ENCODE peak calls at places on chromosome 10, in four cellular contexts. One of them, this sample, is unnamed.

GRCh38 chr10:90041585-90041984 is 340.2 kb downstream of the KIF20B start:
- DNase-seq in mesendoderm: peak; percentile 4
- DNase-seq in H1: no peak
- DNase-seq in IMR-90: no peak
- DNase-seq in this sample: no peak

GRCh38 chr10:104337985-104338735 is at the start of gene ITPRIP:
- DNase-seq in mesendoderm: peak; percentile 85
- DNase-seq in H1: no peak
- DNase-seq in IMR-90: peak; percentile 87
- DNase-seq in this sample: peak; percentile 68

GRCh38 chr10:93762979-93763391 is 5.2 kb downstream of the LGI1 start:
- DNase-seq in H1: no peak
- DNase-seq in mesendoderm: no peak
- DNase-seq in IMR-90: no peak
- DNase-seq in this sample: no peak

GRCh38 chr10:108465871-108466641 is 1301.5 kb upstream of the SORCS1 start:
- DNase-seq in H1: peak; percentile 9
- DNase-seq in IMR-90: no peak
- DNase-seq in mesendoderm: peak; percentile 29
- DNase-seq in this sample: peak; percentile 67

GRCh38 chr10:101071885-101072433 is 10.2 kb downstream of the KAZALD1 start:
- DNase-seq in IMR-90: no peak
- DNase-seq in H1: no peak
- DNase-seq in mesendoderm: no peak
- DNase-seq in this sample: no peak

GRCh38 chr10:79055892-79056291 is 12.9 kb upstream of the ZMIZ1 start:
- DNase-seq in mesendoderm: no peak
- DNase-seq in H1: no peak
- DNase-seq in IMR-90: no peak
- DNase-seq in this sample: no peak

GRCh38 chr10:42999385-43000020 is 77.4 kb upstream of the RET start:
- DNase-seq in IMR-90: no peak
- DNase-seq in mesendoderm: no peak
- DNase-seq in H1: no peak
- DNase-seq in this sample: no peak

GRCh38 chr10:11539191-11539868 is 72.1 kb downstream of the USP6NL start:
- DNase-seq in IMR-90: peak; percentile 51
- DNase-seq in H1: no peak
- DNase-seq in mesendoderm: peak; percentile 23
- DNase-seq in this sample: no peak

GRCh38 chr10:44333511-44333910 is 51.4 kb downstream of the CXCL12 start:
- DNase-seq in mesendoderm: no peak
- DNase-seq in IMR-90: no peak
- DNase-seq in H1: no peak
- DNase-seq in this sample: no peak

GRCh38 chr10:86289577-86289868 is 77.1 kb downstream of the GRID1 start:
- DNase-seq in IMR-90: no peak
- DNase-seq in mesendoderm: peak; percentile 16
- DNase-seq in H1: no peak
- DNase-seq in this sample: peak; percentile 32

GRCh38 chr10:85175635-85176034 is 847.2 kb downstream of the CCSER2 start:
- DNase-seq in mesendoderm: peak; percentile 91
- DNase-seq in IMR-90: no peak
- DNase-seq in H1: peak; percentile 9
- DNase-seq in this sample: peak; percentile 40

GRCh38 chr10:102605712-102606111 is 38.6 kb upstream of the TRIM8 start:
- DNase-seq in H1: no peak
- DNase-seq in IMR-90: no peak
- DNase-seq in mesendoderm: no peak
- DNase-seq in this sample: no peak

GRCh38 chr10:88118769-88119559 is 255.5 kb downstream of the PTEN start:
- DNase-seq in mesendoderm: no peak
- DNase-seq in H1: no peak
- DNase-seq in IMR-90: no peak
- DNase-seq in this sample: no peak

GRCh38 chr10:50422259-50422658 is 170.9 kb upstream of the ASAH2 start:
- DNase-seq in mesendoderm: no peak
- DNase-seq in IMR-90: peak; percentile 24
- DNase-seq in H1: no peak
- DNase-seq in this sample: no peak

GRCh38 chr10:101617824-101618568 is 29.9 kb downstream of the DPCD start:
- DNase-seq in mesendoderm: no peak
- DNase-seq in IMR-90: no peak
- DNase-seq in H1: no peak
- DNase-seq in this sample: no peak

GRCh38 chr10:129514568-129515451 is 47.8 kb downstream of the MGMT start:
- DNase-seq in mesendoderm: no peak
- DNase-seq in IMR-90: no peak
- DNase-seq in H1: no peak
- DNase-seq in this sample: no peak

GRCh38 chr10:124164252-124164651 is 70.9 kb upstream of the CHST15 start:
- DNase-seq in mesendoderm: no peak
- DNase-seq in H1: no peak
- DNase-seq in IMR-90: no peak
- DNase-seq in this sample: no peak

GRCh38 chr10:82981137-82981723 is 1106.2 kb downstream of the NRG3 start:
- DNase-seq in IMR-90: peak; percentile 45
- DNase-seq in H1: no peak
- DNase-seq in mesendoderm: no peak
- DNase-seq in this sample: no peak

GRCh38 chr10:1136268-1136667 is 80.1 kb downstream of the WDR37 start:
- DNase-seq in IMR-90: no peak
- DNase-seq in mesendoderm: no peak
- DNase-seq in H1: no peak
- DNase-seq in this sample: no peak

GRCh38 chr10:132881186-132881920 is 61.0 kb downstream of the CFAP46 start:
- DNase-seq in IMR-90: no peak
- DNase-seq in mesendoderm: no peak
- DNase-seq in H1: no peak
- DNase-seq in this sample: no peak

GRCh38 chr10:43943119-43943824 is 294.6 kb upstream of the ZNF32 start:
- DNase-seq in IMR-90: no peak
- DNase-seq in mesendoderm: no peak
- DNase-seq in H1: no peak
- DNase-seq in this sample: peak; percentile 4

GRCh38 chr10:21926949-21927348 is 76.6 kb downstream of the DNAJC1 start:
- DNase-seq in H1: no peak
- DNase-seq in IMR-90: peak; percentile 94
- DNase-seq in mesendoderm: peak; percentile 67
- DNase-seq in this sample: no peak

GRCh38 chr10:119786117-119786769 is 60.4 kb downstream of the INPP5F start:
- DNase-seq in IMR-90: peak; percentile 78
- DNase-seq in H1: peak; percentile 38
- DNase-seq in mesendoderm: peak; percentile 99
- DNase-seq in this sample: peak; percentile 65

GRCh38 chr10:73338801-73339368 is 19.8 kb downstream of the CFAP70 start:
- DNase-seq in mesendoderm: no peak
- DNase-seq in IMR-90: no peak
- DNase-seq in H1: no peak
- DNase-seq in this sample: no peak

GRCh38 chr10:12333382-12334185 is 15.8 kb upstream of the CAMK1D start:
- DNase-seq in mesendoderm: peak; percentile 64
- DNase-seq in H1: no peak
- DNase-seq in IMR-90: peak; percentile 97
- DNase-seq in this sample: no peak

GRCh38 chr10:87105725-87106124 is 10.7 kb downstream of the SHLD2 start:
- DNase-seq in H1: no peak
- DNase-seq in IMR-90: no peak
- DNase-seq in mesendoderm: no peak
- DNase-seq in this sample: no peak

GRCh38 chr10:21650353-21650752 is 116.3 kb downstream of the MLLT10 start:
- DNase-seq in mesendoderm: no peak
- DNase-seq in H1: no peak
- DNase-seq in IMR-90: no peak
- DNase-seq in this sample: no peak

GRCh38 chr10:95505641-95506040 is 55.5 kb downstream of the SORBS1 start:
- DNase-seq in IMR-90: no peak
- DNase-seq in mesendoderm: no peak
- DNase-seq in H1: no peak
- DNase-seq in this sample: no peak
- H3K56ac ChIP-seq in IMR-90: no peak overlapping the region
- H3K56ac ChIP-seq in mesendoderm: no peak overlapping the region
- H3K56ac ChIP-seq in H1: no peak overlapping the region
- H3K56ac ChIP-seq in this sample: no peak overlapping the region

DNA sequence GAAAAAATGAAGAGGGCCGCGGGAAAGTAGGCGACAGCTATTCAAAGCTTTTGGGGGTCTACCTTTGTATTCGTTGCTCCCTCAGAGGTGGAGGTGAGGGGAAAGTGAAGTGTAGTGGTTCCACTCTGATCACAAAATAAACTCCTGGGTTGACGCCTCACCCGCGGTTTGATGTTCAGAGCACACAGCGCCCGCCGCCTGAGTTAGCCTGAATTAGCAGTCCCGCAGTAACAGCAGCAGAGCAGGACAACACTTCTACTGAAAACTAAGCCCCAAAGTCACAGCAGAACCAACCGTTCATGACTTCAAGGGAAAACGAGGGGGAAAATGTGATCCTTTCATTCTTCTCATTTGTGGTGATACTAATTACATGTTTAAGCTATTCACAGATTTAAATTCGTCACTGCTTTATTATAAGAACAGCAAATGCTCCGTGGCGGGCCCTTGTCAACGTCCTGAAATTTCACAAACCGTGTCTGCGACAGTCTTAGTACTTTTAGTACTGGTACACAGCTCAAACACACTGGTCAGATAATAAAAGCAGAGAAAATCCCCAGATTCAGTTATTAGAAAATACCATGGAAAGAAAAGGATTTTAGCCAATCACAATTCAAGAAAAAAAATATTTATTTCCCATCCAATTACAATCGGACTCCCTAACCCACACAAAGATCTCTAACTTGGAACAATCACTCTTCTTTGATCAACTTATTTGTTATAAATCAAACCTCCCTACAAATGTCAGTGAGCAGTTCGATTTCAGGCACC is 575 bp upstream of the JMJD1C start:
- DNase-seq in IMR-90: peak; percentile 55
- DNase-seq in H1: no peak
- DNase-seq in mesendoderm: peak; percentile 83
- DNase-seq in this sample: peak; percentile 62
- H3K56ac ChIP-seq in IMR-90: peak overlapping the region; percentile 69
- H3K56ac ChIP-seq in H1: no peak overlapping the region
- H3K56ac ChIP-seq in mesendoderm: peak overlapping the region; percentile 99
- H3K56ac ChIP-seq in this sample: no peak overlapping the region

GRCh38 chr10:24551161-24551560 is 172.5 kb downstream of the ARHGAP21 start:
- DNase-seq in IMR-90: no peak
- DNase-seq in H1: no peak
- DNase-seq in mesendoderm: no peak
- DNase-seq in this sample: no peak
- H3K56ac ChIP-seq in IMR-90: no peak overlapping the region
- H3K56ac ChIP-seq in H1: no peak overlapping the region
- H3K56ac ChIP-seq in mesendoderm: no peak overlapping the region
- H3K56ac ChIP-seq in this sample: no peak overlapping the region

GRCh38 chr10:122853665-122854313 is 8.1 kb upstream of the CUZD1 start:
- DNase-seq in H1: no peak
- DNase-seq in IMR-90: peak; percentile 63
- DNase-seq in mesendoderm: no peak
- DNase-seq in this sample: no peak

GRCh38 chr10:122855745-122856144 is 10.1 kb upstream of the CUZD1 start:
- DNase-seq in IMR-90: peak; percentile 21
- DNase-seq in mesendoderm: peak; percentile 30
- DNase-seq in H1: no peak
- DNase-seq in this sample: no peak

GRCh38 chr10:122856902-122857301 is 11.2 kb upstream of the CUZD1 start:
- DNase-seq in H1: no peak
- DNase-seq in mesendoderm: no peak
- DNase-seq in IMR-90: peak; percentile 41
- DNase-seq in this sample: no peak

GRCh38 chr10:122852261-122852660 is 6.6 kb upstream of the CUZD1 start:
- DNase-seq in H1: no peak
- DNase-seq in mesendoderm: no peak
- DNase-seq in IMR-90: no peak
- DNase-seq in this sample: no peak

DNA sequence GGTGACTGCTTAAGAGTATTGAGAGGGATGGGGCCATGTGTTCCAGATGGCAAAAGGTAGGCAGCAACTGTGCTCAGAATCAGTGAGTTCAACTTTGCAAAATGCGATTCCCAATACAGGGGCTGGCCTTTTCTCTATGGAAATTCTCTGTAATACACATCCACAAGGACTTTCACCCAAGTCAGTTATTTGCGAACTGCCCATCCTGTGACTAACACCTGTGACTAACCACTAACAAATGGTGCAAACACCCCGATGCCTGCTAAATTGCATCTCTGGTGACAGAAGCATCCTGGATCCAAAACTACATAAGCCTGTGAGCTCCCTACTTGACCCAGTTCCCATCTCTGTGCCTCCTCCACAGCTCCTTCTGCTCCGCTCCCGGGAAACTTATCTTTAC is 9.0 kb upstream of the CUZD1 start:
- DNase-seq in H1: no peak
- DNase-seq in IMR-90: peak; percentile 92
- DNase-seq in mesendoderm: peak; percentile 85
- DNase-seq in this sample: no peak
- H3K56ac ChIP-seq in H1: no peak overlapping the region
- H3K56ac ChIP-seq in IMR-90: peak overlapping the region; percentile 44
- H3K56ac ChIP-seq in mesendoderm: no peak overlapping the region
- H3K56ac ChIP-seq in this sample: no peak overlapping the region

GRCh38 chr10:30752481-30752881 is 122.9 kb upstream of the LYZL2 start:
- DNase-seq in H1: no peak
- DNase-seq in mesendoderm: peak; percentile 8
- DNase-seq in IMR-90: no peak
- DNase-seq in this sample: no peak
- H3K56ac ChIP-seq in H1: no peak overlapping the region
- H3K56ac ChIP-seq in mesendoderm: no peak overlapping the region
- H3K56ac ChIP-seq in IMR-90: no peak overlapping the region
- H3K56ac ChIP-seq in this sample: no peak overlapping the region

GRCh38 chr10:68230268-68230667 is 1.6 kb downstream of the ATOH7 start:
- DNase-seq in H1: no peak
- DNase-seq in IMR-90: no peak
- DNase-seq in mesendoderm: no peak
- DNase-seq in this sample: no peak

GRCh38 chr10:68221196-68221595 is 10.7 kb downstream of the ATOH7 start:
- DNase-seq in mesendoderm: no peak
- DNase-seq in H1: no peak
- DNase-seq in IMR-90: peak; percentile 83
- DNase-seq in this sample: no peak

GRCh38 chr10:68223535-68224165 is 8.3 kb downstream of the ATOH7 start:
- DNase-seq in mesendoderm: peak; percentile 78
- DNase-seq in IMR-90: no peak
- DNase-seq in H1: no peak
- DNase-seq in this sample: peak; percentile 73

DNA sequence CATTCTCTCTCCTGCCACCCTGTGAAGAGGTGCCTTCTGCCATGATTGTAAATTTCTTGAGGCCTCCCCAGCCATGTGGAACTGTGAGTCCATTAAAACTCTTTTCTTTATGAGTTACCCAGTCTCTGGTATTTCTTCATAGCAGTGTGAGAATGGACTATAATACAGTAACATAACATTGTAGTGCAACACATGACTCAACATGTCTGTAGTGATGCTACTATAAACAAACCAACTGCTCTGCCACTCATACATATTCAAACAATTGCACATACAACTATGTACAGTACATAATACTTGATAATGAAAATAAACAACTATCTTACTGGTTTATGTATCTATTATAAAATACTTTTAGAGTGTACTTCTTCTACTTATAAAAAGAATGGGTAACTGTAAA is 7.1 kb downstream of the ATOH7 start:
- DNase-seq in mesendoderm: no peak
- DNase-seq in H1: no peak
- DNase-seq in IMR-90: peak; percentile 75
- DNase-seq in this sample: no peak
- H3K56ac ChIP-seq in mesendoderm: no peak overlapping the region
- H3K56ac ChIP-seq in H1: no peak overlapping the region
- H3K56ac ChIP-seq in IMR-90: no peak overlapping the region
- H3K56ac ChIP-seq in this sample: no peak overlapping the region

This sample was measured in H9.